ENCODE peak calls at places on chromosomes 12 and 14, in six cellular contexts. One of them, this sample, is unnamed.
A peak's percentile ranks its signal among the peaks of the same experiment; 100 is the strongest.

GRCh38 chr14:31229638-31230229 is 22.1 kb upstream of the HECTD1 start:
- DNase-seq in ovary: peak; percentile 83
- DNase-seq in lower lobe of right lung: peak; percentile 69
- DNase-seq in RWPE1: peak; percentile 93
- DNase-seq in A549: peak; percentile 98
- DNase-seq in esophagus muscularis mucosa: peak; percentile 93
- DNase-seq in this sample: no peak

GRCh38 chr12:131617179-131617578 is 93.7 kb upstream of the SFSWAP start:
- DNase-seq in ovary: no peak
- DNase-seq in lower lobe of right lung: no peak
- DNase-seq in RWPE1: no peak
- DNase-seq in A549: no peak
- DNase-seq in esophagus muscularis mucosa: no peak
- DNase-seq in this sample: no peak

GRCh38 chr14:71693373-71693772 is 238.9 kb upstream of the RGS6 start:
- DNase-seq in ovary: no peak
- DNase-seq in lower lobe of right lung: no peak
- DNase-seq in RWPE1: no peak
- DNase-seq in A549: no peak
- DNase-seq in esophagus muscularis mucosa: no peak
- DNase-seq in this sample: no peak

GRCh38 chr12:66514581-66514980 is 164.3 kb downstream of the GRIP1 start:
- DNase-seq in ovary: no peak
- DNase-seq in lower lobe of right lung: no peak
- DNase-seq in RWPE1: peak; percentile 45
- DNase-seq in A549: no peak
- DNase-seq in esophagus muscularis mucosa: no peak
- DNase-seq in this sample: no peak

GRCh38 chr14:22882529-22883190 is 362 bp upstream of the REM2 start:
- DNase-seq in ovary: peak; percentile 56
- DNase-seq in lower lobe of right lung: no peak
- DNase-seq in RWPE1: peak; percentile 71
- DNase-seq in A549: no peak
- DNase-seq in esophagus muscularis mucosa: no peak
- DNase-seq in this sample: peak; percentile 77

GRCh38 chr14:30596972-30597371 is 25.1 kb upstream of the SCFD1 start:
- DNase-seq in ovary: no peak
- DNase-seq in lower lobe of right lung: no peak
- DNase-seq in RWPE1: no peak
- DNase-seq in A549: no peak
- DNase-seq in esophagus muscularis mucosa: no peak
- DNase-seq in this sample: no peak

GRCh38 chr14:53399057-53399456 is 245.9 kb upstream of the DDHD1 start:
- DNase-seq in ovary: no peak
- DNase-seq in lower lobe of right lung: no peak
- DNase-seq in RWPE1: peak; percentile 17
- DNase-seq in A549: peak; percentile 35
- DNase-seq in esophagus muscularis mucosa: no peak
- DNase-seq in this sample: no peak

GRCh38 chr12:24846689-24847088 is 102.2 kb downstream of the BCAT1 start:
- DNase-seq in ovary: no peak
- DNase-seq in lower lobe of right lung: no peak
- DNase-seq in RWPE1: no peak
- DNase-seq in A549: no peak
- DNase-seq in esophagus muscularis mucosa: no peak
- DNase-seq in this sample: no peak

GRCh38 chr12:130192667-130193345 is 30.5 kb downstream of the FZD10 start:
- DNase-seq in ovary: no peak
- DNase-seq in lower lobe of right lung: no peak
- DNase-seq in RWPE1: no peak
- DNase-seq in A549: no peak
- DNase-seq in esophagus muscularis mucosa: no peak
- DNase-seq in this sample: peak; percentile 73

GRCh38 chr12:99092100-99092851 is 447.2 kb downstream of the APAF1 start:
- DNase-seq in ovary: no peak
- DNase-seq in lower lobe of right lung: no peak
- DNase-seq in RWPE1: no peak
- DNase-seq in A549: no peak
- DNase-seq in esophagus muscularis mucosa: no peak
- DNase-seq in this sample: no peak

GRCh38 chr12:118140825-118141224 is 4.9 kb downstream of the PEBP1 start:
- DNase-seq in ovary: no peak
- DNase-seq in lower lobe of right lung: no peak
- DNase-seq in RWPE1: no peak
- DNase-seq in A549: no peak
- DNase-seq in esophagus muscularis mucosa: no peak
- DNase-seq in this sample: no peak

GRCh38 chr12:118137148-118137678 is 1.3 kb downstream of the PEBP1 start:
- DNase-seq in ovary: no peak
- DNase-seq in lower lobe of right lung: no peak
- DNase-seq in RWPE1: no peak
- DNase-seq in A549: no peak
- DNase-seq in esophagus muscularis mucosa: no peak
- DNase-seq in this sample: no peak

GRCh38 chr12:118135788-118136558 is at the start of gene PEBP1:
- DNase-seq in ovary: peak; percentile 94
- DNase-seq in lower lobe of right lung: peak; percentile 96
- DNase-seq in RWPE1: peak; percentile 94
- DNase-seq in A549: peak; percentile 96
- DNase-seq in esophagus muscularis mucosa: peak; percentile 98
- DNase-seq in this sample: peak; percentile 85

DNA sequence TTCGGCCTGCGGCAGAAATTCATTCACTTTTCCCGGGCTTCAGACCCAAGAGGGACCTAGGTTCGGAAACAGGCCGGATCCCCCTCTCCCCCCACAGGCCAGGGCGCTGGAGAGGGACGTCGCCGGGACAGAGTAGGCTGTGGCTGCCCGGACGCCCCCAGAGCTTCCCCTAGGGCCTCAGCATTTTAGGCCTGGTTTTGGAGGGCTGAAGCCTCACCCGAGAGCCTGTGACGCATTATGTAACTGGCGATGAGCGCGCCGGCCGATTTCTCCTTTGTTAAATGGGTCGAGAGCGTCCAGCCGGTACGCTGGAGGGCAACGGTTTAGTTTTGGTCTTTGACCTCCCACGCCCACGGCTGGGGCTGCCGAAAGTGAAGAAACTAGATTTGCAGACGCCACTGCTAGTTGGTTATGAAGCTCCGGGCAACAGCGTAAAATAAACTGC is 657 bp downstream of the PEBP1 start:
- DNase-seq in ovary: peak; percentile 58
- DNase-seq in lower lobe of right lung: peak; percentile 84
- DNase-seq in RWPE1: peak; percentile 44
- DNase-seq in A549: peak; percentile 25
- DNase-seq in esophagus muscularis mucosa: no peak
- DNase-seq in this sample: no peak
- H3K27ac ChIP-seq in ovary: peak overlapping the region; percentile 83
- H3K27ac ChIP-seq in lower lobe of right lung: peak overlapping the region; percentile 91
- H3K27ac ChIP-seq in RWPE1: peak overlapping the region; percentile 73
- H3K27ac ChIP-seq in A549: peak overlapping the region; percentile 90
- H3K27ac ChIP-seq in esophagus muscularis mucosa: peak overlapping the region; percentile 93
- H3K27ac ChIP-seq in this sample: no peak overlapping the region

GRCh38 chr14:89349196-89350008 is 67.6 kb downstream of the FOXN3 start:
- DNase-seq in ovary: peak; percentile 57
- DNase-seq in lower lobe of right lung: no peak
- DNase-seq in RWPE1: no peak
- DNase-seq in A549: no peak
- DNase-seq in esophagus muscularis mucosa: no peak
- DNase-seq in this sample: peak; percentile 22
- H3K27ac ChIP-seq in ovary: no peak overlapping the region
- H3K27ac ChIP-seq in lower lobe of right lung: no peak overlapping the region
- H3K27ac ChIP-seq in RWPE1: no peak overlapping the region
- H3K27ac ChIP-seq in A549: no peak overlapping the region
- H3K27ac ChIP-seq in esophagus muscularis mucosa: no peak overlapping the region
- H3K27ac ChIP-seq in this sample: no peak overlapping the region

DNA sequence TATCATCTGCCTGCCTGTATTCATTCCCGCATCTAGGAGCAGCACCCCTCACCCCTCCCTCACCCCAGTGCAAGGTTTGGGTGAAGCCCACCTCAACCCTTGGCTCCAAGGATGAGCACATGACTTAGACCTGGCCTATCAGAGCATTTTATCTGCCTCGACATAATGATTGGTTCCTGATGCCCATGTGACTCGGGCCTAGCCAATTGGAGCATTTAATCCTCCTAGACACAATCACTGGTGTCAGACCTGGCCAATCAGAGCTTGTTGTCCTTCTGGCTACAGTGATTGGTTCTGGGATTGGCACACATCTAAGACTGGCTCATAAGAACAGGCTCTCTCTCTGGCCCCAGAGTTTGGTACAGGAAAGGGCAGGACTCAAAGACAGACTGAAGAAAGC is 73.0 kb upstream of the MYL2 start:
- DNase-seq in ovary: no peak
- DNase-seq in lower lobe of right lung: no peak
- DNase-seq in RWPE1: peak; percentile 10
- DNase-seq in A549: peak; percentile 15
- DNase-seq in esophagus muscularis mucosa: no peak
- DNase-seq in this sample: no peak
- H3K27ac ChIP-seq in ovary: no peak overlapping the region
- H3K27ac ChIP-seq in lower lobe of right lung: no peak overlapping the region
- H3K27ac ChIP-seq in RWPE1: no peak overlapping the region
- H3K27ac ChIP-seq in A549: no peak overlapping the region
- H3K27ac ChIP-seq in esophagus muscularis mucosa: no peak overlapping the region
- H3K27ac ChIP-seq in this sample: no peak overlapping the region

DNA sequence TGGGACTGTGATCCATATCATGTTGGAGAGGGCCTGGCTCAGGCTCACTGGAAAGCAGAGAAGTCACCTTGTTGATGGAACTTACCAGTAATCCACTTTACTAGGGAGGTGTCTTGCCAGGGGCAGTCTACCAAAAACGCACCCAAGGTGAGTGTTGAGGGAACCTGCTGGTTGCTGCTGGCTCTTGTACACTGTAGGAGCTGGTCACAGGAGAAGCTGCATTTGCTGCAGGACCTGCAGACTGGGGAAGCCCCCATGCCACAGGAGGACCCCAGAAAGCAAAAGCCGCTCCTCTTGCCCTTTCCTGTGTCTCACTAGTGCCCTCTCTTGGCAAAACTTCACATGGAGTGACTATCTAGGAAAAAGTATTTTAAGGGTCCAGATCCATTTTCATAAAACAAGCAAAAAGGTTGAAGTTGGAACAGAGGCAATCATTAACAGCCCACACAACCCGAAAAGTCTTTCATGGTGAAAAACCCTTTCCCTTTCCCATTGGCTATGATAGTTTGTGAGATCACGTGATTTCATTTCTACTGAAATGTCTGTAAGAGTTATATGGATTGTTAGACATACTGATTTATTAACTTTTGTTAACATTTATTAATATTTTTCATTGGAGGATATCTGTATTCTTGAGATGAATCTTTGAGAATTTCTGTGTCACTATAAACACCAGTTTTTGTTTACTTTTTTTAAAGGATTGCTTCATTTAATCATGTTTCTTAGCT is 59.2 kb downstream of the RASSF8 start:
- DNase-seq in ovary: no peak
- DNase-seq in lower lobe of right lung: no peak
- DNase-seq in RWPE1: no peak
- DNase-seq in A549: peak; percentile 21
- DNase-seq in esophagus muscularis mucosa: no peak
- DNase-seq in this sample: peak; percentile 37
- H3K27ac ChIP-seq in ovary: no peak overlapping the region
- H3K27ac ChIP-seq in lower lobe of right lung: no peak overlapping the region
- H3K27ac ChIP-seq in RWPE1: no peak overlapping the region
- H3K27ac ChIP-seq in A549: no peak overlapping the region
- H3K27ac ChIP-seq in esophagus muscularis mucosa: no peak overlapping the region
- H3K27ac ChIP-seq in this sample: no peak overlapping the region

DNA sequence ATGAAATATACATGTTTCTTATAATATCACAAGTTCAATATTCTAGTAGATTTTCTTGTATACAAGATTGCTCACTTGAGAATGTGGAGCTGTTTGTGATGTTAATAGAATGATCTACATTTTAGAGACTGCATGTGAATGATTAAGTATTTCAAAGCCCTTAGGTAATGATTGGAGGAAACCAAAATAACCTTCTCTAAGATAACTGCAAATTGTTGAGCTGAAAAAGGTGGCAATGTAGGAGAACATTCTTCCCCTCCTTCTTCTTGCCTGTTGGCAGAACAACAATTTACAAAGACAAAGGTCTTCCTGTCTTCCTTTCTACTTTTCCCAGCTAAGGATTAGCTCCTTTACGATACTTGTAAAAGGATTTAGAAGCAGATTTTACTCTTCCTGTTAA is 2.0 kb upstream of the CLEC6A start:
- DNase-seq in ovary: no peak
- DNase-seq in lower lobe of right lung: no peak
- DNase-seq in RWPE1: no peak
- DNase-seq in A549: no peak
- DNase-seq in esophagus muscularis mucosa: no peak
- DNase-seq in this sample: no peak
- H3K27ac ChIP-seq in ovary: no peak overlapping the region
- H3K27ac ChIP-seq in lower lobe of right lung: no peak overlapping the region
- H3K27ac ChIP-seq in RWPE1: no peak overlapping the region
- H3K27ac ChIP-seq in A549: no peak overlapping the region
- H3K27ac ChIP-seq in esophagus muscularis mucosa: no peak overlapping the region
- H3K27ac ChIP-seq in this sample: no peak overlapping the region

GRCh38 chr12:21696603-21697002 is 39.0 kb upstream of the LDHB start:
- DNase-seq in ovary: no peak
- DNase-seq in lower lobe of right lung: no peak
- DNase-seq in RWPE1: no peak
- DNase-seq in A549: no peak
- DNase-seq in esophagus muscularis mucosa: no peak
- DNase-seq in this sample: no peak

GRCh38 chr12:21694660-21695059 is 37.0 kb upstream of the LDHB start:
- DNase-seq in ovary: no peak
- DNase-seq in lower lobe of right lung: no peak
- DNase-seq in RWPE1: no peak
- DNase-seq in A549: no peak
- DNase-seq in esophagus muscularis mucosa: no peak
- DNase-seq in this sample: no peak

GRCh38 chr12:21691515-21691914 is 33.9 kb upstream of the LDHB start:
- DNase-seq in ovary: no peak
- DNase-seq in lower lobe of right lung: no peak
- DNase-seq in RWPE1: no peak
- DNase-seq in A549: no peak
- DNase-seq in esophagus muscularis mucosa: no peak
- DNase-seq in this sample: no peak

GRCh38 chr12:21695896-21696295 is 38.3 kb upstream of the LDHB start:
- DNase-seq in ovary: no peak
- DNase-seq in lower lobe of right lung: no peak
- DNase-seq in RWPE1: no peak
- DNase-seq in A549: no peak
- DNase-seq in esophagus muscularis mucosa: no peak
- DNase-seq in this sample: no peak

DNA sequence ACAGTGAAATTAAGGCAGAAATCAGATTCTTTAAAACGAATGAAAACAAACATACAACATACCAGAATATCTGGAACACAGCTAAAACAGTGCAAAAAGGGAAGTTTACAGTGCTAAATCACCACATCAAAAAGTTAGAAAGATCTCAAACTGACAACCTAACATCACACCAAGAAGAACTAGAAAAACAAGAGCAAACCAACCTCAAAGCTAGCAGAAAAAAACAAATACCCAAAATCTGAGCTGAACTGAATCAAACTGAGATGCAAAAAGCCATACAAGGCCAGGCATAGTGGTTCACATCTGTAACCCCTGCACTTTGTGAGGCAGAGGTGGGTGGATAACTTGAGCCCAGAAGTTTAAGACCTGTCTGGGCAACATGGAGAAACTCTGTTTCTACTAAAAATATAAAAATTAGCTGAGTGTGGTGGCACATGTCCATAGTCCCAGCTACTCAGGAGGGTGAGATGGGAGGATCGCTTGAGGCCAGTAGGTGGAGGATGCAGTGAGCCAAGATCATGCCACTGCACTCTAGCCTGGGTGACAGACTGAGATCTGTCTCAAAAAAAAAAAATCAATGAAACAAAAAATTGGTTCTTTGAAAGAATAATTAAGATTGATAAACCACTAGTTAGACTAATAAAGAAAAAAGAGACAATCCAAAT is 33.2 kb upstream of the LDHB start:
- DNase-seq in ovary: no peak
- DNase-seq in lower lobe of right lung: no peak
- DNase-seq in RWPE1: no peak
- DNase-seq in A549: no peak
- DNase-seq in esophagus muscularis mucosa: no peak
- DNase-seq in this sample: no peak
- H3K27ac ChIP-seq in ovary: no peak overlapping the region
- H3K27ac ChIP-seq in lower lobe of right lung: no peak overlapping the region
- H3K27ac ChIP-seq in RWPE1: no peak overlapping the region
- H3K27ac ChIP-seq in A549: no peak overlapping the region
- H3K27ac ChIP-seq in esophagus muscularis mucosa: no peak overlapping the region
- H3K27ac ChIP-seq in this sample: no peak overlapping the region